ENCODE peak calls at places on chromosomes 3 and 15, in eight cellular contexts. One of them, this sample, is unnamed. For H3K9me3, the result is how much of the 10 kb centered on the place peaks cover.

GRCh38 chr15:87293016-87293415 is 963.5 kb downstream of the NTRK3 start:
- DNase-seq in lung: no peak
- DNase-seq in CD8-positive, alpha-beta T cell: no peak
- DNase-seq in heart left ventricle: no peak
- DNase-seq in GM23248: no peak
- DNase-seq in Panc1: no peak
- DNase-seq in tibial artery: no peak
- DNase-seq in MM.1S: no peak
- DNase-seq in this sample: no peak

GRCh38 chr3:194556086-194557056 is 69.6 kb upstream of the ATP13A3 start:
- DNase-seq in lung: no peak
- DNase-seq in CD8-positive, alpha-beta T cell: no peak
- DNase-seq in heart left ventricle: no peak
- DNase-seq in GM23248: peak
- DNase-seq in Panc1: no peak
- DNase-seq in tibial artery: no peak
- DNase-seq in MM.1S: peak
- DNase-seq in this sample: no peak

GRCh38 chr15:66359740-66360139 is 3.3 kb upstream of the TIPIN start:
- DNase-seq in lung: no peak
- DNase-seq in CD8-positive, alpha-beta T cell: no peak
- DNase-seq in heart left ventricle: no peak
- DNase-seq in GM23248: no peak
- DNase-seq in Panc1: no peak
- DNase-seq in tibial artery: no peak
- DNase-seq in MM.1S: no peak
- DNase-seq in this sample: no peak

GRCh38 chr15:34084086-34084485 is 17.6 kb downstream of the EMC7 start:
- DNase-seq in lung: no peak
- DNase-seq in CD8-positive, alpha-beta T cell: no peak
- DNase-seq in heart left ventricle: no peak
- DNase-seq in GM23248: peak
- DNase-seq in Panc1: no peak
- DNase-seq in tibial artery: no peak
- DNase-seq in MM.1S: no peak
- DNase-seq in this sample: no peak

GRCh38 chr3:133472242-133472641 is 72.4 kb downstream of the BFSP2 start:
- DNase-seq in lung: no peak
- DNase-seq in CD8-positive, alpha-beta T cell: no peak
- DNase-seq in heart left ventricle: no peak
- DNase-seq in GM23248: no peak
- DNase-seq in Panc1: no peak
- DNase-seq in tibial artery: no peak
- DNase-seq in MM.1S: no peak
- DNase-seq in this sample: no peak

GRCh38 chr3:119778176-119778575 is 3.7 kb upstream of the NR1I2 start:
- DNase-seq in lung: no peak
- DNase-seq in CD8-positive, alpha-beta T cell: no peak
- DNase-seq in heart left ventricle: no peak
- DNase-seq in GM23248: no peak
- DNase-seq in Panc1: no peak
- DNase-seq in tibial artery: no peak
- DNase-seq in MM.1S: no peak
- DNase-seq in this sample: no peak

GRCh38 chr3:132912416-132912753 is 125.8 kb upstream of the TMEM108 start:
- DNase-seq in lung: no peak
- DNase-seq in CD8-positive, alpha-beta T cell: no peak
- DNase-seq in heart left ventricle: no peak
- DNase-seq in GM23248: no peak
- DNase-seq in Panc1: no peak
- DNase-seq in tibial artery: no peak
- DNase-seq in MM.1S: no peak
- DNase-seq in this sample: no peak

GRCh38 chr15:60004846-60005351 is 788 bp downstream of the FOXB1 start:
- DNase-seq in lung: no peak
- DNase-seq in CD8-positive, alpha-beta T cell: peak
- DNase-seq in heart left ventricle: no peak
- DNase-seq in GM23248: peak
- DNase-seq in Panc1: no peak
- DNase-seq in tibial artery: no peak
- DNase-seq in MM.1S: no peak
- DNase-seq in this sample: no peak

GRCh38 chr3:188400494-188401243 is 246.7 kb downstream of the LPP start:
- DNase-seq in lung: no peak
- DNase-seq in CD8-positive, alpha-beta T cell: no peak
- DNase-seq in heart left ventricle: no peak
- DNase-seq in GM23248: no peak
- DNase-seq in Panc1: no peak
- DNase-seq in tibial artery: no peak
- DNase-seq in MM.1S: peak
- DNase-seq in this sample: no peak

GRCh38 chr3:188396251-188396650 is 242.3 kb downstream of the LPP start:
- DNase-seq in lung: no peak
- DNase-seq in CD8-positive, alpha-beta T cell: no peak
- DNase-seq in heart left ventricle: no peak
- DNase-seq in GM23248: no peak
- DNase-seq in Panc1: no peak
- DNase-seq in tibial artery: no peak
- DNase-seq in MM.1S: no peak
- DNase-seq in this sample: no peak

GRCh38 chr3:188394588-188394987 is 240.6 kb downstream of the LPP start:
- DNase-seq in lung: no peak
- DNase-seq in CD8-positive, alpha-beta T cell: no peak
- DNase-seq in heart left ventricle: no peak
- DNase-seq in GM23248: no peak
- DNase-seq in Panc1: no peak
- DNase-seq in tibial artery: no peak
- DNase-seq in MM.1S: no peak
- DNase-seq in this sample: no peak

GRCh38 chr3:188397766-188398705 is 244.1 kb downstream of the LPP start:
- DNase-seq in lung: no peak
- DNase-seq in CD8-positive, alpha-beta T cell: no peak
- DNase-seq in heart left ventricle: no peak
- DNase-seq in GM23248: no peak
- DNase-seq in Panc1: no peak
- DNase-seq in tibial artery: no peak
- DNase-seq in MM.1S: no peak
- DNase-seq in this sample: no peak

DNA sequence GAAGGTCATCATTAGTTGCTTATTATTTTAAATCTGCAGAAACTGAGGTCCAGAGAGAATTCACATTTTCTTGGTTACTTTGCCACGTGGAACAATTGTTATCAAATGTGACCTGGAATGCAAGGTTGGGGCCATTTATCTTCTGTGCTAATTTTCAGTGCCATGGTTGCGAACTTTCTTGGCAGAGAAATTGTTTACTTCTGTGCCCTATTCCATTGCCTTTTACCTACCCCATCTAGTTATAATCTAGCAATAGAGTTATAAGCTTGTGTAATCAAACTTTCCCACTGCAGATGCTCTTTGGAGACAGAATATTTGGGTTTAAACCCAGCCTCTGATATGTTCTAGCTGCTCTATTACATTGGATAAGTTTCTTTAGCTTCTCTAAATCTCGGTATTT is 242.9 kb downstream of the LPP start:
- DNase-seq in lung: no peak
- DNase-seq in CD8-positive, alpha-beta T cell: no peak
- DNase-seq in heart left ventricle: no peak
- DNase-seq in GM23248: no peak
- DNase-seq in Panc1: no peak
- DNase-seq in tibial artery: no peak
- DNase-seq in MM.1S: no peak
- DNase-seq in this sample: no peak
- H3K4me3 ChIP-seq in lung: no peak
- H3K4me3 ChIP-seq in CD8-positive, alpha-beta T cell: no peak
- H3K4me3 ChIP-seq in heart left ventricle: no peak
- H3K4me3 ChIP-seq in GM23248: no peak
- H3K4me3 ChIP-seq in Panc1: no peak
- H3K4me3 ChIP-seq in tibial artery: no peak
- H3K4me3 ChIP-seq in MM.1S: no peak
- H3K4me3 ChIP-seq in this sample: no peak

GRCh38 chr15:25426896-25427610 is 11.8 kb downstream of the UBE3A start:
- DNase-seq in lung: no peak
- DNase-seq in CD8-positive, alpha-beta T cell: no peak
- DNase-seq in heart left ventricle: no peak
- DNase-seq in GM23248: no peak
- DNase-seq in Panc1: no peak
- DNase-seq in tibial artery: no peak
- DNase-seq in MM.1S: no peak
- DNase-seq in this sample: no peak

GRCh38 chr15:25418202-25418601 is 20.6 kb downstream of the UBE3A start:
- DNase-seq in lung: no peak
- DNase-seq in CD8-positive, alpha-beta T cell: no peak
- DNase-seq in heart left ventricle: no peak
- DNase-seq in GM23248: no peak
- DNase-seq in Panc1: no peak
- DNase-seq in tibial artery: no peak
- DNase-seq in MM.1S: peak
- DNase-seq in this sample: no peak

GRCh38 chr15:25424073-25424472 is 14.8 kb downstream of the UBE3A start:
- DNase-seq in lung: no peak
- DNase-seq in CD8-positive, alpha-beta T cell: no peak
- DNase-seq in heart left ventricle: no peak
- DNase-seq in GM23248: no peak
- DNase-seq in Panc1: no peak
- DNase-seq in tibial artery: no peak
- DNase-seq in MM.1S: no peak
- DNase-seq in this sample: no peak

GRCh38 chr15:25417604-25418003 is 21.2 kb downstream of the UBE3A start:
- DNase-seq in lung: no peak
- DNase-seq in CD8-positive, alpha-beta T cell: no peak
- DNase-seq in heart left ventricle: no peak
- DNase-seq in GM23248: no peak
- DNase-seq in Panc1: no peak
- DNase-seq in tibial artery: no peak
- DNase-seq in MM.1S: no peak
- DNase-seq in this sample: no peak

DNA sequence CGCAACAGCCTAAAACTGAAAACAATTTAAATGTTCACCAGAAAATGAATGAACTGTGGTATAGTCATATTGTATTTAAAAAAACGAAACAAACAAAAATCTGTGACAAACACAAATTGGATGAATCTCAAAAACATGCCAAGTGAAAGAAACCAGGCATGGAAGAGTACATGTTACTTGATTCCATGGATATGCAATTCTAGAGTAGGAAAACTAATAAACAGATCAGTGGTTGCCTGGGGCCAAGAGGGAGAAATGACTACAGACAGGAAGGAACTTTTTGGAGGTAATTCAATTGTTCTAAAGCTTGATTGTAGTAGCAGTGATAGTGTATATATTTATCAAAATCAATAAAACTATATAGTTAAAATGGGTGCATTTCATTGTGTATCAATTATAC is 16.8 kb downstream of the UBE3A start:
- DNase-seq in lung: no peak
- DNase-seq in CD8-positive, alpha-beta T cell: no peak
- DNase-seq in heart left ventricle: no peak
- DNase-seq in GM23248: peak
- DNase-seq in Panc1: no peak
- DNase-seq in tibial artery: no peak
- DNase-seq in MM.1S: no peak
- DNase-seq in this sample: no peak
- H3K9me3 ChIP-seq in lung: under half
- H3K9me3 ChIP-seq in CD8-positive, alpha-beta T cell: under half
- H3K9me3 ChIP-seq in heart left ventricle: under half
- H3K9me3 ChIP-seq in GM23248: under half
- H3K9me3 ChIP-seq in Panc1: half or more
- H3K9me3 ChIP-seq in tibial artery: under half
- H3K9me3 ChIP-seq in MM.1S: under half
- H3K9me3 ChIP-seq in this sample: under half

GRCh38 chr3:41216422-41216821 is 17.1 kb downstream of the CTNNB1 start:
- DNase-seq in lung: no peak
- DNase-seq in CD8-positive, alpha-beta T cell: no peak
- DNase-seq in heart left ventricle: no peak
- DNase-seq in GM23248: no peak
- DNase-seq in Panc1: no peak
- DNase-seq in tibial artery: no peak
- DNase-seq in MM.1S: no peak
- DNase-seq in this sample: no peak

GRCh38 chr3:41216993-41217392 is 17.7 kb downstream of the CTNNB1 start:
- DNase-seq in lung: no peak
- DNase-seq in CD8-positive, alpha-beta T cell: no peak
- DNase-seq in heart left ventricle: no peak
- DNase-seq in GM23248: no peak
- DNase-seq in Panc1: no peak
- DNase-seq in tibial artery: no peak
- DNase-seq in MM.1S: no peak
- DNase-seq in this sample: no peak

GRCh38 chr3:41210966-41211365 is 11.7 kb downstream of the CTNNB1 start:
- DNase-seq in lung: no peak
- DNase-seq in CD8-positive, alpha-beta T cell: no peak
- DNase-seq in heart left ventricle: no peak
- DNase-seq in GM23248: no peak
- DNase-seq in Panc1: no peak
- DNase-seq in tibial artery: no peak
- DNase-seq in MM.1S: no peak
- DNase-seq in this sample: no peak

GRCh38 chr3:41212088-41212487 is 12.8 kb downstream of the CTNNB1 start:
- DNase-seq in lung: no peak
- DNase-seq in CD8-positive, alpha-beta T cell: no peak
- DNase-seq in heart left ventricle: no peak
- DNase-seq in GM23248: no peak
- DNase-seq in Panc1: no peak
- DNase-seq in tibial artery: no peak
- DNase-seq in MM.1S: no peak
- DNase-seq in this sample: no peak

DNA sequence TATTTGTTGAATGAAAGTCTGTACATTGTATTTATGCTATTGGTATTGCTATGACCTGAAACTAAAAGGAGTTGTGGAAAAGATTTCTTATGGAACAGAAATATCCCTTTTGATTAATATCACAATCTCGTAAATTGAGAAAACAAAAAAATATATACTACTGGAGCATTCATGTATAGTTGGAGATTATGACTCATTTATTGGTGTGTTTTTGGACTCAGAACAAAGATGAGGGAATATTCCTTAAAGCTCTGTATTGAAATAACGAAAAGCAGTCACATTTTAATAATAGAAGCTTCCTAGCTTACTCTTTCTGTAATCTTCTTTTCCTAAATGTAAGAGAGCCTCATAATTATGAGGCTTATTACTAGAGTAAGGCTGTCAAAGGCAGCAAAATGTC is 14.3 kb downstream of the CTNNB1 start:
- DNase-seq in lung: no peak
- DNase-seq in CD8-positive, alpha-beta T cell: no peak
- DNase-seq in heart left ventricle: no peak
- DNase-seq in GM23248: peak
- DNase-seq in Panc1: no peak
- DNase-seq in tibial artery: no peak
- DNase-seq in MM.1S: no peak
- DNase-seq in this sample: no peak
- H3K4me3 ChIP-seq in lung: no peak
- H3K4me3 ChIP-seq in CD8-positive, alpha-beta T cell: no peak
- H3K4me3 ChIP-seq in heart left ventricle: no peak
- H3K4me3 ChIP-seq in GM23248: no peak
- H3K4me3 ChIP-seq in Panc1: no peak
- H3K4me3 ChIP-seq in tibial artery: no peak
- H3K4me3 ChIP-seq in MM.1S: no peak
- H3K4me3 ChIP-seq in this sample: no peak

DNA sequence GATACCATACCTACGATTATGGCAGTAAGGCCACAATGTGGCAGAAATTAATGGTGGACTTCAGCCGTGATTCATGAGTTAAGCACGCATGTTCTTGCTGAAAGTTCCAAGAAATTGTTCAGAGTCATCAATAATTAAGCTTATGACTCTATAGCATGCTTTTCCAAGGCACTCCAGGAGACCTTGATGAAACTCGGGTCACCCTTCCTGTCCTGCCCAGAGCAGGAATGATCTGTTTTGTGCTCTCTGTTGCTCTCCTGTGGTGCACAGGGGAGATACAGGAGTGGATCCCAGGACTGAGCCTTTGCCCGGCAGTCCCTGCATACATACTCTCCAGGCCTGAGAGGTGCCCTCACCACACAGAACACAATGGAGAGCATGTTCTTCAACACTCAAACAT is 141.6 kb upstream of the SLC2A2 start:
- DNase-seq in lung: no peak
- DNase-seq in CD8-positive, alpha-beta T cell: no peak
- DNase-seq in heart left ventricle: no peak
- DNase-seq in GM23248: peak
- DNase-seq in Panc1: no peak
- DNase-seq in tibial artery: no peak
- DNase-seq in MM.1S: no peak
- DNase-seq in this sample: no peak
- H3K9me3 ChIP-seq in lung: under half
- H3K9me3 ChIP-seq in CD8-positive, alpha-beta T cell: under half
- H3K9me3 ChIP-seq in heart left ventricle: under half
- H3K9me3 ChIP-seq in GM23248: under half
- H3K9me3 ChIP-seq in Panc1: under half
- H3K9me3 ChIP-seq in tibial artery: under half
- H3K9me3 ChIP-seq in MM.1S: under half
- H3K9me3 ChIP-seq in this sample: under half

This sample was measured in right atrium auricular region.